ENCODE peak calls at places on chromosomes 16 and 17, in nine cellular contexts. R is endothelial cell; U is Panc1; Q is astrocyte of the spinal cord; V is psoas muscle; I is fibroblast of pulmonary artery; L is WERI-Rb-1; E is glutamatergic neuron; Z is CD4-positive, alpha-beta T cell. N is an unnamed sample.

GRCh38 chr17:48391460-48391859 is 38.6 kb downstream of the SKAP1 start:
- DNase-seq in Z (no peak), Q (no peak), V (no peak), E (no peak), R (no peak), I (no peak), L (no peak), U (no peak), N (no peak)

GRCh38 chr16:67234180-67234597 is 7.3 kb downstream of the TMEM208 start:
- DNase-seq in Z (no peak), L (no peak), E (no peak), Q (no peak), I (no peak), V (no peak), R (no peak), U (no peak), N (no peak)

GRCh38 chr16:30139895-30140481 is 17.0 kb upstream of the MAPK3 start:
- DNase-seq in I (no peak), V (no peak), U (no peak), Q (no peak), E (no peak), R (no peak), Z (no peak), L (no peak), N (no peak)

GRCh38 chr16:8855051-8855786 is 13.6 kb downstream of the CARHSP1 start:
- DNase-seq in L (no peak), R (no peak), E (no peak), Z (no peak), V (no peak), I (no peak), U (no peak), Q (no peak), N (peak; percentile 32)

GRCh38 chr16:50273382-50273690 is 7.0 kb downstream of the ADCY7 start:
- DNase-seq in U (no peak), I (no peak), Q (no peak), E (no peak), V (peak; percentile 16), L (no peak), R (no peak), Z (no peak), N (no peak)

GRCh38 chr17:66826856-66827255 is 8.1 kb upstream of the CACNG5 start:
- DNase-seq in L (no peak), Z (no peak), R (no peak), E (no peak), V (no peak), Q (no peak), I (no peak), U (no peak), N (no peak)

GRCh38 chr16:3837851-3838564 is 42.5 kb downstream of the CREBBP start:
- DNase-seq in Q (no peak), I (no peak), V (no peak), R (no peak), U (no peak), Z (no peak), E (no peak), L (no peak), N (no peak)

GRCh38 chr16:82323171-82323570 is 153.1 kb upstream of the MPHOSPH6 start:
- DNase-seq in U (no peak), V (no peak), Z (no peak), E (no peak), Q (no peak), L (no peak), R (no peak), I (no peak), N (no peak)

GRCh38 chr16:69867796-69868565 is 83.2 kb upstream of the CLEC18A start:
- DNase-seq in L (no peak), R (no peak), I (no peak), Z (no peak), V (no peak), Q (no peak), U (no peak), E (no peak), N (no peak)

GRCh38 chr17:39622380-39623006 is 4.3 kb upstream of the PPP1R1B start:
- DNase-seq in U (no peak), L (no peak), V (no peak), I (no peak), Q (no peak), Z (peak; percentile 13), R (no peak), E (no peak), N (peak; percentile 77)

GRCh38 chr17:35743911-35744328 is 9.1 kb downstream of the GAS2L2 start:
- DNase-seq in U (no peak), Q (peak; percentile 39), R (peak; percentile 67), E (no peak), V (no peak), I (peak; percentile 59), L (no peak), Z (no peak), N (peak; percentile 33)

GRCh38 chr17:55777471-55777971 is 26.7 kb downstream of the PCTP start:
- DNase-seq in Z (no peak), R (no peak), E (no peak), V (no peak), L (no peak), I (no peak), U (no peak), Q (no peak), N (no peak)

GRCh38 chr16:5041604-5042133 is 7.9 kb upstream of the NAGPA start:
- DNase-seq in R (no peak), V (peak; percentile 5), E (no peak), U (peak; percentile 63), L (no peak), I (peak; percentile 31), Z (no peak), Q (peak; percentile 64), N (no peak)

GRCh38 chr17:34173221-34173620 is 81.9 kb upstream of the CCL2 start:
- DNase-seq in U (no peak), R (no peak), Q (no peak), I (peak; percentile 75), V (no peak), L (no peak), E (no peak), Z (no peak), N (no peak)

GRCh38 chr16:11824362-11824761 is 27.0 kb downstream of the RSL1D1 start:
- DNase-seq in L (no peak), V (peak; percentile 78), E (no peak), R (no peak), Z (no peak), Q (no peak), U (no peak), I (peak; percentile 10), N (no peak)

GRCh38 chr17:50564916-50565315 is 4.4 kb downstream of the CACNA1G start:
- DNase-seq in Z (no peak), V (peak; percentile 87), U (no peak), L (peak; percentile 61), Q (no peak), R (no peak), I (peak; percentile 76), E (no peak), N (peak; percentile 39)

GRCh38 chr17:75459590-75460267 is 3.3 kb downstream of the TMEM94 start:
- DNase-seq in Z (no peak), E (no peak), V (no peak), R (no peak), L (no peak), Q (no peak), I (no peak), U (no peak), N (no peak)

GRCh38 chr16:26957283-26957859 is 109.4 kb upstream of the C16orf82 start:
- DNase-seq in R (no peak), Z (no peak), V (no peak), U (no peak), I (no peak), E (no peak), Q (no peak), L (no peak), N (no peak)

GRCh38 chr17:49600949-49601348 is 25.3 kb downstream of the NXPH3 start:
- DNase-seq in E (no peak), Z (no peak), R (no peak), U (no peak), V (no peak), L (no peak), I (no peak), Q (no peak), N (no peak)

GRCh38 chr17:41913798-41914197 is 5.0 kb downstream of the ACLY start:
- DNase-seq in U (no peak), E (no peak), V (no peak), R (no peak), Q (no peak), L (no peak), Z (no peak), I (no peak), N (no peak)
- TF ChIP-seq CTCF in U (no peak), E (no peak), V (no peak), R (no peak), Q (no peak), L (no peak), Z (no peak), I (no peak), N (no peak)

GRCh38 chr17:7838291-7839075 is 4.5 kb downstream of the KDM6B start:
- DNase-seq in I (peak; percentile 86), E (peak; percentile 71), Z (no peak), L (peak; percentile 74), U (no peak), V (peak; percentile 74), Q (peak; percentile 56), R (no peak), N (peak; percentile 63)
- TF ChIP-seq CTCF in I (no peak), E (no peak), Z (no peak), L (no peak), U (no peak), V (no peak), Q (no peak), R (no peak), N (no peak)

DNA sequence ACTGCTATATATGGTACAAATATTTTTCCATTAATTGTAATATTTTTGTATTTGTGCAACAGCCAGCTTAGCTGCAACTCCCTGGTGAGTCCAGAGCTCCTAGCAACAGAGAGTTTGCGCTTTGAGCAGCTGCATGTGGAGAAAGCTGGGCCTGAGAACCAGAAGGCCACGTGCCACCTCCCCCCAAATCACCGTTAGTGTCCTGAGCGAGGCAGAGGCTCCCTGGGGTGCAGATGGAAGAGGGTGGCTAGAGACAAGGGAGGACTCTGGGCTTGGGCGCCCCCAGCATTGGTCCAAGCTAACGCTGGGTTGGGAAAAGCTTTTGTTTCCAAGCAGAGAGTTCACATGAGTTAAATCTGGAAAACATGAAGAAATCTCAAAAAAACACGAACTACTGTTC is 41.7 kb downstream of the HSBP1 start:
- DNase-seq in V (peak; percentile 77), R (no peak), E (peak; percentile 29), I (no peak), Z (no peak), Q (no peak), U (no peak), L (no peak), N (no peak)
- TF ChIP-seq CTCF in V (no peak), R (no peak), E (no peak), I (no peak), Z (no peak), Q (no peak), U (no peak), L (no peak), N (no peak)

DNA sequence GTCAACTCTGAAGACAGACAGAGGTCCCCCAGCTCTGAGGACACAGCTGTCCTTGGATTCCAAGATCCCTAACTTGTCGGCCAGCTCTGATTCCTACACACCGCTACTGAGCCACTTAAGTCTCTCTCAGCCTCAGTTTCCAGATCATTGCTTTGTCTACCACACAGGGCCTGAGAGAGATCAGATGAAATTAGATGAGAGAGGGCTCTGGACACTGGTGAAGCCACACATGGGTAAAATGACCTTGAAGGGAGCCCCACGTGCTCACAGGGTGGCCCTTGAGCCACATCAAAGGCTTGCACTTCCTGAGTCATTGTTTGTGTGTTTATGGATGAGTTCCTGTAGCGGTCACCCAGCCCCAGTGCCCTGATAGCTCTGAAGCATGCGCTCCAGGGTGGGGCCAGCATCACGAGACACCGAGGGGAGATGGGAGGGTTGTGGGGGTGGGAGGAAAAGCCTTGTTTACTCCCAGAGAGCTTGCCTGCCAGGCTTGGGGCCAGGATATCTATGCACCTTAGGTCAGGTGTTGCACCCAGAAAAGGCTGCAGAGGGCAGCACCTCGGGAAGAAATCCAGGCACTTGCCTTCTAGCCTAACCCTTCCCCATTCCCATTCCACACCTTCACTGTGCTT is 32.7 kb upstream of the SLC6A2 start:
- DNase-seq in I (no peak), U (peak; percentile 0), E (peak; percentile 43), V (no peak), Q (peak; percentile 5), R (peak; percentile 38), L (peak; percentile 48), Z (no peak), N (no peak)
- TF ChIP-seq CTCF in I (peak; percentile 14), U (peak; percentile 65), E (peak; percentile 16), V (no peak), Q (peak; percentile 15), R (peak; percentile 44), L (peak; percentile 82), Z (no peak), N (no peak)

N was measured in activated CD8-positive, alpha-beta T cell treated with anti-CD3 and anti-CD28 coated beads for 36 hours.